ENCODE peak calls at places on chromosomes 12 and 14, in four cellular contexts. One of them, this sample, is unnamed.

GRCh38 chr12:109440851-109441490 is 36.1 kb downstream of the KCTD10 start:
- DNase-seq in GM13976: no peak
- DNase-seq in dorsolateral prefrontal cortex: no peak
- DNase-seq in omental fat pad: no peak
- DNase-seq in this sample: no peak

GRCh38 chr14:54488318-54488645 is 498 bp downstream of the GMFB start:
- DNase-seq in GM13976: no peak
- DNase-seq in dorsolateral prefrontal cortex: no peak
- DNase-seq in omental fat pad: no peak
- DNase-seq in this sample: no peak

GRCh38 chr12:11130999-11131398 is 3.4 kb downstream of the TAS2R30 start:
- DNase-seq in GM13976: no peak
- DNase-seq in dorsolateral prefrontal cortex: no peak
- DNase-seq in omental fat pad: no peak
- DNase-seq in this sample: no peak

GRCh38 chr14:76919811-76920571 is 93.8 kb downstream of the LRRC74A start:
- DNase-seq in GM13976: no peak
- DNase-seq in dorsolateral prefrontal cortex: peak; percentile 29
- DNase-seq in omental fat pad: no peak
- DNase-seq in this sample: no peak

GRCh38 chr12:117874842-117875434 is 93.9 kb downstream of the KSR2 start:
- DNase-seq in GM13976: peak; percentile 75
- DNase-seq in dorsolateral prefrontal cortex: peak; percentile 81
- DNase-seq in omental fat pad: peak; percentile 34
- DNase-seq in this sample: peak; percentile 83

GRCh38 chr14:64910847-64911495 is 3.3 kb upstream of the CHURC1 start:
- DNase-seq in GM13976: no peak
- DNase-seq in dorsolateral prefrontal cortex: no peak
- DNase-seq in omental fat pad: no peak
- DNase-seq in this sample: no peak

GRCh38 chr12:69024907-69025306 is 91.9 kb upstream of the CPM start:
- DNase-seq in GM13976: no peak
- DNase-seq in dorsolateral prefrontal cortex: no peak
- DNase-seq in omental fat pad: no peak
- DNase-seq in this sample: no peak

GRCh38 chr12:47276253-47277070 is 196.7 kb upstream of the AMIGO2 start:
- DNase-seq in GM13976: peak; percentile 20
- DNase-seq in dorsolateral prefrontal cortex: no peak
- DNase-seq in omental fat pad: no peak
- DNase-seq in this sample: no peak

GRCh38 chr14:68610251-68610793 is 182.5 kb downstream of the ZFP36L1 start:
- DNase-seq in GM13976: no peak
- DNase-seq in dorsolateral prefrontal cortex: no peak
- DNase-seq in omental fat pad: no peak
- DNase-seq in this sample: no peak

GRCh38 chr12:32603858-32604257 is 75.2 kb upstream of the DNM1L start:
- DNase-seq in GM13976: peak; percentile 65
- DNase-seq in dorsolateral prefrontal cortex: no peak
- DNase-seq in omental fat pad: no peak
- DNase-seq in this sample: no peak

DNA sequence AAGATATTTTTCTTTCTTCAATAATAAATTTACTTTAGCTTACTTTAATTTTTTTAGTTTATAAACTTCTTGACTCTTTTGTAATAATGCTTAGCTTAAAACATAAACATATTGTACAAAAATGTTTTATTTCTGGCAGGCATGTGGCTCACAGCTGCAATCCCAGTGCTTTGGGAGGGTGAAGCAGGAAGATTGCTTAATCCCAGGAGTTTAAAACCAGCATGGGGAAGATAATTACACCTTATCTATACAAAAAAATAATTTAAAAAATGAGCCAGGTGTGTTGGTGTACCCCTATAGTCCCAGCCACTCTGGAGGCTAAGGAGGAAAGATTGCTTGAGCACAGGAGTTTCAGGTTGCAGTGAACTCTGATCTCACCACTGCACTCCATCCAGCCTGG is 120.7 kb downstream of the GPHN start:
- DNase-seq in GM13976: no peak
- DNase-seq in dorsolateral prefrontal cortex: no peak
- DNase-seq in omental fat pad: no peak
- DNase-seq in this sample: no peak
- TF ChIP-seq CTCF in GM13976: no peak
- TF ChIP-seq CTCF in dorsolateral prefrontal cortex: no peak
- TF ChIP-seq CTCF in omental fat pad: no peak
- TF ChIP-seq CTCF in this sample: no peak

GRCh38 chr14:100540141-100540925 is 46.9 kb downstream of the BEGAIN start:
- DNase-seq in GM13976: no peak
- DNase-seq in dorsolateral prefrontal cortex: no peak
- DNase-seq in omental fat pad: no peak
- DNase-seq in this sample: no peak
- TF ChIP-seq CTCF in GM13976: no peak
- TF ChIP-seq CTCF in dorsolateral prefrontal cortex: no peak
- TF ChIP-seq CTCF in omental fat pad: no peak
- TF ChIP-seq CTCF in this sample: peak; percentile 59

GRCh38 chr12:64608901-64609542 is 1.3 kb upstream of the RASSF3 start:
- DNase-seq in GM13976: peak; percentile 81
- DNase-seq in dorsolateral prefrontal cortex: no peak
- DNase-seq in omental fat pad: no peak
- DNase-seq in this sample: no peak
- TF ChIP-seq CTCF in GM13976: no peak
- TF ChIP-seq CTCF in dorsolateral prefrontal cortex: no peak
- TF ChIP-seq CTCF in omental fat pad: no peak
- TF ChIP-seq CTCF in this sample: no peak

GRCh38 chr12:22670762-22671161 is 45.8 kb downstream of the ETNK1 start:
- DNase-seq in GM13976: no peak
- DNase-seq in dorsolateral prefrontal cortex: no peak
- DNase-seq in omental fat pad: no peak
- DNase-seq in this sample: no peak
- TF ChIP-seq CTCF in GM13976: no peak
- TF ChIP-seq CTCF in dorsolateral prefrontal cortex: peak; percentile 54
- TF ChIP-seq CTCF in omental fat pad: no peak
- TF ChIP-seq CTCF in this sample: peak; percentile 50

GRCh38 chr14:103770902-103771301 is 55.3 kb downstream of the ZFYVE21 start:
- DNase-seq in GM13976: no peak
- DNase-seq in dorsolateral prefrontal cortex: no peak
- DNase-seq in omental fat pad: no peak
- DNase-seq in this sample: no peak
- TF ChIP-seq CTCF in GM13976: no peak
- TF ChIP-seq CTCF in dorsolateral prefrontal cortex: no peak
- TF ChIP-seq CTCF in omental fat pad: no peak
- TF ChIP-seq CTCF in this sample: no peak

This sample was measured in type B pancreatic cell.